ENCODE peak calls at places on chromosome 22, in four cellular contexts. I, H, T and Y are unnamed samples.

GRCh38 chr22:27378343-27378800 is 423.2 kb downstream of the MN1 start:
- ATAC-seq in I (no peak), H (no peak), T (no peak), Y (no peak)

GRCh38 chr22:40323681-40324083 is 22.6 kb upstream of the ADSL start:
- ATAC-seq in I (no peak), H (no peak), T (no peak), Y (no peak)

GRCh38 chr22:41511521-41511968 is 32.7 kb downstream of the POLR3H start:
- ATAC-seq in I (no peak), H (no peak), T (peak; percentile 75), Y (no peak)

GRCh38 chr22:28247114-28247513 is 328.1 kb upstream of the PITPNB start:
- ATAC-seq in I (no peak), H (no peak), T (peak; percentile 25), Y (no peak)

GRCh38 chr22:50305658-50306566 is 1.5 kb downstream of the PLXNB2 start:
- ATAC-seq in I (peak; percentile 70), H (peak; percentile 75), T (peak; percentile 53), Y (peak; percentile 46)

GRCh38 chr22:29148036-29148435 is 57.7 kb upstream of the EMID1 start:
- ATAC-seq in I (no peak), H (no peak), T (no peak), Y (no peak)

GRCh38 chr22:50524664-50525103 is 714 bp downstream of the SCO2 start:
- ATAC-seq in I (no peak), H (peak; percentile 0), T (no peak), Y (no peak)

GRCh38 chr22:17896552-17896951 is 122.3 kb upstream of the BID start:
- ATAC-seq in I (no peak), H (peak; percentile 48), T (peak; percentile 65), Y (peak; percentile 79)

GRCh38 chr22:50027639-50028537 is 15.3 kb upstream of the IL17REL start:
- ATAC-seq in I (no peak), H (peak; percentile 8), T (no peak), Y (peak; percentile 6)

GRCh38 chr22:41181349-41182241 is 23.5 kb upstream of the L3MBTL2 start:
- ATAC-seq in I (no peak), H (peak; percentile 84), T (peak; percentile 24), Y (peak; percentile 67)

GRCh38 chr22:39938509-39938908 is 21.7 kb upstream of the TMA7B start:
- ATAC-seq in I (no peak), H (no peak), T (no peak), Y (no peak)

GRCh38 chr22:28146401-28147304 is 227.6 kb upstream of the PITPNB start:
- ATAC-seq in I (no peak), H (no peak), T (no peak), Y (no peak)

GRCh38 chr22:35230839-35231584 is 26.3 kb upstream of the HMGXB4 start:
- ATAC-seq in I (peak; percentile 70), H (peak; percentile 43), T (no peak), Y (no peak)

GRCh38 chr22:48394787-48395620 is 1432.7 kb downstream of the BRD1 start:
- ATAC-seq in I (no peak), H (no peak), T (no peak), Y (no peak)

GRCh38 chr22:50482107-50483074 is 1.0 kb downstream of the ADM2 start:
- ATAC-seq in I (peak; percentile 51), H (no peak), T (no peak), Y (no peak)

GRCh38 chr22:48628891-48629559 is 1198.6 kb downstream of the BRD1 start:
- ATAC-seq in I (no peak), H (no peak), T (no peak), Y (no peak)

GRCh38 chr22:48834404-48834803 is 993.3 kb downstream of the BRD1 start:
- ATAC-seq in I (no peak), H (no peak), T (no peak), Y (no peak)

DNA sequence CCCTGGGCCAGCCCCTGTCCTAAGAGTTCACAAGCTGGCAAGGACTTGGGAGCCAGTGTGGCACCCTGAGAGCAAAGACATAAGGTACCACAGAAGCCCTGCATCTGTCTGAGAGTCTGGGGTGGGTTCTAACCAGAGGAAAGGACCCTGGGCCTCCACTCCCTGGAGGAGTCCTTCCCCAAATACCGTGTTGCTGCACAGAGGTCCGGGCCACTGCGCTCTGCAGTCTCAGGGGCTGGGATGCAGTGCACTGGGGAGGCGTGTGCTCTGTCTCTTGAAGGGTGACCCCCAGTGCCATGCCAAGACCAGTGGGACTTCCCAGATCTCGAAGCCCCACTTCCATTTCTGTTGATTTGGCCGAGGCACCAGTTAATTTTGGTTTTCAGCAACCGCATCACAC is 4.3 kb upstream of the SH3BP1 start:
- ATAC-seq in I (no peak), H (no peak), T (no peak), Y (no peak)
- H3K4me1 ChIP-seq in I (peaks cover 72% of the 10 kb centered on the region), H (peaks cover 74% of the 10 kb centered on the region), T (peaks cover 2% of the 10 kb centered on the region), Y (peaks cover 67% of the 10 kb centered on the region)

GRCh38 chr22:24156915-24157782 is 24.1 kb upstream of the SUSD2 start:
- ATAC-seq in I (peak; percentile 92), H (peak; percentile 90), T (peak; percentile 79), Y (peak; percentile 75)

GRCh38 chr22:24156146-24156914 is 25.0 kb upstream of the SUSD2 start:
- ATAC-seq in I (peak; percentile 75), H (peak; percentile 70), T (peak; percentile 17), Y (peak; percentile 54)

GRCh38 chr22:24159650-24160049 is 21.6 kb upstream of the SUSD2 start:
- ATAC-seq in I (no peak), H (no peak), T (no peak), Y (no peak)

GRCh38 chr22:24155597-24156145 is 25.6 kb upstream of the SUSD2 start:
- ATAC-seq in I (peak; percentile 62), H (peak; percentile 79), T (peak; percentile 79), Y (peak; percentile 89)

DNA sequence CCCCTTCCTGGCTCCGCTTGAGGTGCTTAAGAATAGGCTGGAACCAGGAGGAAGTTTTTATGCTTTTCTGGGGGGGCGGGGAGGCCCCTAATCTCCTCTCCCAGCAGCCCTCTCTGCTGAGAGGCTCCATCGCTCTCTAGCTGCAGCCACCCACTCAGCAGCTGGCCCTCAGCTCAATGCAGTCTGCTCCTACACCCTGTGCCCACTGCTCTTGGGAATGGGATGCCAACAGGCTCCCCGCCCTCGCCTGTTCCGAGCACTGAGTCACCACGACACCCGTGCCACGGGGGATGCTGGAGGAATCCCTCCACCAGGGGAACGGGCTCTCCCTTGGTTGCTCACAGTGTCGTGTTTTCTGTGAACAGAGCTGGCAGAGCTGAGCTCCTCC is 23.5 kb upstream of the SUSD2 start:
- ATAC-seq in I (no peak), H (no peak), T (no peak), Y (no peak)
- H3K4me3 ChIP-seq in I (peak overlapping the region; percentile 62), H (peak overlapping the region; percentile 91), T (no peak overlapping the region), Y (no peak overlapping the region)

DNA sequence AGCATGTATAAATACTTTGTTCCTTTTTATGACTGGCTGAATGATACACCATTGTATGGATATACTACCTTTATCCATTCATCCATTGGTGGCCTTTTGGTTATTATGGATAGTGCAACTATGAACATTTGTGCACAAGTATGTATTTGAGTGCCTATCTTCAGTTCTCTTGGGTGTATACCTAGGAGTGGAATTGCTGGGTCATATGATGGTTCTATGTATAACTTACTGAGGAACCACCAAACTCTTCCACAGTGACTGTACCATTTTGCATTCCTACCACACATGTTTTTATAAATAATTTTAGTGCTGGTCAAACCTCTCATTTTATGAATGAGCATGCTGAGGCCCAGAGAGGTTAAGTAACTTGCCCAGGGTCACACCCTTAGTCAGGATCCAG is 3.8 kb upstream of the PATZ1 start:
- ATAC-seq in I (no peak), H (no peak), T (no peak), Y (no peak)
- TF ChIP-seq CTCF in I (no peak), H (no peak), T (no peak), Y (no peak)

DNA sequence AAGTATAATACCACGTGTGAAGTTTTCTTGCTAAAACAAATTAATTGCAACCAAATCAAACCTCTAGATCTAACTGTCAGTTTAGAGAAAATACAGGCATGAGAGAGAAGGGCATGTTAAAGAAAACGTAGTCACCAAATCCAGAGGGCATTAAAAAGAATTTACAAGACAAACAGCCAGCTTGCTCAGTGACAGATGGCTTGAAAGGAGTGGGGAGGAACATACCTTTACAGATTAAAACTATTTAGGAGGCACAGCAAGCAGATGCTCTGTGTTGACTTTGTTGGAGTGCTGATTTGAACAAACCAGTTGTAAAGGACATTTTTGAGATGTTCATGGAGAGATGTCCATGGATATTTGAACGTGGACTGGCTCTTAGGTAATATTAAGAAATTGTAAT is 96.9 kb downstream of the ATXN10 start:
- ATAC-seq in I (no peak), H (no peak), T (no peak), Y (no peak)
- H3K4me1 ChIP-seq in I (peaks cover 38% of the 10 kb centered on the region), H (no peaks in the 10 kb centered on the region), T (no peaks in the 10 kb centered on the region), Y (no peaks in the 10 kb centered on the region)

DNA sequence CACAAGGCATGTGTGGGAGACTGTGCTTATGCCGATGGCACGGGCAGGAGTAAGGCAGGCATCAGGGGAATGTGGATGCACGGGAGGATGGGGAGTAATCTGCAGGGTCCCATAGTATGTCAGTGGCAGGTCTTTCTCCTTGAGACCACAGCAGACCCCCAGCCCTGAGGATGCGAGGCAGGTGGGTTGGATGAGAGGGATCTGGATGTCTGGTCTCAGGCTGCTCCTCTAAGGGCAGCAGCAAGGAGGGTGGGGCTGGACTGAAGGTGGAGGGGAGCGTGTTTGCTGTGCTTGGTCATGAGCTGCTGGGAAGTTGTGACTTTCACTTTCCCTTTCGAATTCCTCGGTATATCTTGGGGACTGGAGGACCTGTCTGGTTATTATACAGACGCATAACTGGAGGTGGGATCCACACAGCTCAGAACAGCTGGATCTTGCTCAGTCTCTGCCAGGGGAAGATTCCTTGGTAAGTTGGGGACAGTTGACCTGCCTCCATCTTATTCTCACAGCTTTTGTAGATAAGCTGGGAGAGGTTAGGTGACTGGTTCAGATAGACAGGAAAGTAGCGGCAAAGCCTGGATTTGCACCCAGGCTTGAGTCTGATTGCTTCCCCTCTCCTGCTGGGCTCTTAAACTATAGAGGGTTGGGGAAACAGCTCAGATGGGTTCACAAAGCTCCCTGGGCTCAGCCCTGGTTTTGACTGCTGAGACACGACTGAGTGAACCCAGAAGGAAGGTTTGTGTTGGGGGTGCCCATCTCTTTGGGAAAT is at the start of gene APOL1:
- ATAC-seq in I (peak; percentile 83), H (peak; percentile 94), T (peak; percentile 68), Y (peak; percentile 66)
- H3K4me3 ChIP-seq in I (peak within 1 kb of the TSS; percentile 91), H (peak within 1 kb of the TSS; percentile 64), T (peak within 1 kb of the TSS; percentile 56), Y (peak within 1 kb of the TSS; percentile 43)

GRCh38 chr22:23686416-23687024 is 4.3 kb upstream of the RGL4 start:
- ATAC-seq in I (no peak), H (no peak), T (peak; percentile 56), Y (no peak)
- TF ChIP-seq CTCF in I (no peak), H (no peak), T (no peak), Y (no peak)

DNA sequence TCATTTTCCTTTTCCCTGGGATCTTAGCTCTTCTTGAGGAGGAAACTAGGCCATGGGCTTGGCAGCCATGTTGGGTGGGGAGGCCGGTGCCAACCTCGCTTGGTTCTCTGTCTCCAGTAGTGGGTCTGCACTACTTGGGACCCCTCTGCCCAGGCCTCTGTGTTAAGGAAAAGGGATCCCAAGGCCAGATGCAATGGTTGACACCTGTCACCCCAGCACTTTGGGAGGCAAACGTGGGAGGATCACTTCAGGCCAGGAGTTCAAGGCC is 1.9 kb upstream of the ZDHHC8 start:
- ATAC-seq in I (no peak), H (no peak), T (no peak), Y (no peak)
- H3K4me1 ChIP-seq in I (peaks cover 12% of the 10 kb centered on the region), H (peaks cover 30% of the 10 kb centered on the region), T (peaks cover 3% of the 10 kb centered on the region), Y (peaks cover 4% of the 10 kb centered on the region)